ENCODE peak calls at places on chromosomes 6 and 20, in four cellular contexts. L is HL-60, F is GM12891, T is K562. O is an unnamed sample.

GRCh38 chr6:169428532-169428931 is 174.9 kb upstream of the THBS2 start:
- DNase-seq in F (no peak), L (no peak), T (no peak), O (no peak)

GRCh38 chr6:152651986-152652385 is 14.8 kb upstream of the SYNE1 start:
- DNase-seq in F (no peak), T (no peak), L (no peak), O (no peak)

GRCh38 chr6:37517411-37517812 is 17.7 kb upstream of the CCDC167 start:
- DNase-seq in T (no peak), L (peak), F (no peak), O (no peak)

GRCh38 chr20:5328228-5328627 is 11.5 kb upstream of the PROKR2 start:
- DNase-seq in L (no peak), T (no peak), F (no peak), O (no peak)

GRCh38 chr20:49608752-49609670 is 41.1 kb upstream of the PTGIS start:
- DNase-seq in L (no peak), F (peak), T (peak), O (no peak)

GRCh38 chr6:144395014-144395413 is 109.9 kb downstream of the UTRN start:
- DNase-seq in T (no peak), F (no peak), L (no peak), O (no peak)

GRCh38 chr6:17872908-17873307 is 114.5 kb downstream of the KIF13A start:
- DNase-seq in L (no peak), T (no peak), F (no peak), O (no peak)

GRCh38 chr6:136657629-136658028 is 107.4 kb upstream of the MAP7 start:
- DNase-seq in F (no peak), T (no peak), L (no peak), O (no peak)

GRCh38 chr6:14857501-14857900 is 388.4 kb upstream of the JARID2 start:
- DNase-seq in L (no peak), F (no peak), T (no peak), O (no peak)

GRCh38 chr6:24154121-24154520 is 28.1 kb downstream of the NRSN1 start:
- DNase-seq in L (no peak), F (no peak), T (no peak), O (no peak)

GRCh38 chr6:134741193-134741521 is 208.7 kb downstream of the ALDH8A1 start:
- DNase-seq in F (no peak), T (no peak), L (no peak), O (no peak)

GRCh38 chr6:108592371-108593337 is 31.9 kb downstream of the FOXO3 start:
- DNase-seq in F (no peak), L (peak), T (peak), O (peak)

GRCh38 chr20:9185511-9185910 is 116.6 kb downstream of the PLCB4 start:
- DNase-seq in L (no peak), F (no peak), T (no peak), O (no peak)

GRCh38 chr6:156910011-156910334 is 132.8 kb downstream of the ARID1B start:
- DNase-seq in F (no peak), L (no peak), T (no peak), O (no peak)

GRCh38 chr6:12288844-12289654 is 1.1 kb upstream of the EDN1 start:
- DNase-seq in L (no peak), F (peak), T (peak), O (peak)

GRCh38 chr20:44614525-44614924 is 32.1 kb downstream of the PKIG start:
- DNase-seq in T (no peak), F (no peak), L (no peak), O (no peak)

GRCh38 chr6:133034509-133035206 is 206.5 kb upstream of the EYA4 start:
- DNase-seq in F (no peak), L (no peak), T (no peak), O (no peak)

GRCh38 chr6:33885121-33886057 is 81.6 kb upstream of the MLN start:
- DNase-seq in F (no peak), T (no peak), L (no peak), O (no peak)

GRCh38 chr6:24520929-24521546 is 26.3 kb downstream of the ALDH5A1 start:
- DNase-seq in T (peak), F (no peak), L (no peak), O (no peak)

GRCh38 chr20:38152175-38153010 is 12.7 kb downstream of the TGM2 start:
- DNase-seq in T (no peak), F (peak), L (peak), O (peak)

GRCh38 chr20:10541668-10542411 is 106.7 kb downstream of the SLX4IP start:
- DNase-seq in L (no peak), T (no peak), F (no peak), O (no peak)

GRCh38 chr6:108644252-108644651 is 83.5 kb downstream of the FOXO3 start:
- DNase-seq in L (no peak), T (no peak), F (no peak), O (no peak)

GRCh38 chr20:35171753-35172433 is at the start of gene PROCR:
- DNase-seq in T (peak), F (no peak), L (peak), O (no peak)

GRCh38 chr20:3749087-3749688 is 16.7 kb downstream of the HSPA12B start:
- DNase-seq in T (no peak), F (no peak), L (no peak), O (no peak)

GRCh38 chr6:119442776-119443184 is 93.2 kb upstream of the MAN1A1 start:
- DNase-seq in T (no peak), F (no peak), L (no peak), O (no peak)

GRCh38 chr6:4345543-4345942 is 210.2 kb upstream of the ECI2 start:
- DNase-seq in L (no peak), T (no peak), F (no peak), O (no peak)

GRCh38 chr6:70398783-70399730 is 14.3 kb upstream of the FAM135A start:
- DNase-seq in L (no peak), F (no peak), T (peak), O (no peak)

GRCh38 chr6:25137497-25137896 is 141.7 kb upstream of the CARMIL1 start:
- DNase-seq in L (peak), F (no peak), T (no peak), O (no peak)

GRCh38 chr20:10605547-10606195 is 68.1 kb downstream of the JAG1 start:
- DNase-seq in F (no peak), L (no peak), T (no peak), O (no peak)

GRCh38 chr20:62774076-62774714 is 22.1 kb upstream of the MRGBP start:
- DNase-seq in L (no peak), T (no peak), F (no peak), O (no peak)

GRCh38 chr20:38859070-38859690 is 53.7 kb downstream of the PPP1R16B start:
- DNase-seq in L (peak), T (peak), F (peak), O (no peak)

GRCh38 chr6:138724015-138724414 is 49.6 kb upstream of the CCDC28A start:
- DNase-seq in T (no peak), F (no peak), L (no peak), O (no peak)

GRCh38 chr6:113299526-113299925 is 557.6 kb upstream of the MARCKS start:
- DNase-seq in L (no peak), T (no peak), F (no peak), O (no peak)

DNA sequence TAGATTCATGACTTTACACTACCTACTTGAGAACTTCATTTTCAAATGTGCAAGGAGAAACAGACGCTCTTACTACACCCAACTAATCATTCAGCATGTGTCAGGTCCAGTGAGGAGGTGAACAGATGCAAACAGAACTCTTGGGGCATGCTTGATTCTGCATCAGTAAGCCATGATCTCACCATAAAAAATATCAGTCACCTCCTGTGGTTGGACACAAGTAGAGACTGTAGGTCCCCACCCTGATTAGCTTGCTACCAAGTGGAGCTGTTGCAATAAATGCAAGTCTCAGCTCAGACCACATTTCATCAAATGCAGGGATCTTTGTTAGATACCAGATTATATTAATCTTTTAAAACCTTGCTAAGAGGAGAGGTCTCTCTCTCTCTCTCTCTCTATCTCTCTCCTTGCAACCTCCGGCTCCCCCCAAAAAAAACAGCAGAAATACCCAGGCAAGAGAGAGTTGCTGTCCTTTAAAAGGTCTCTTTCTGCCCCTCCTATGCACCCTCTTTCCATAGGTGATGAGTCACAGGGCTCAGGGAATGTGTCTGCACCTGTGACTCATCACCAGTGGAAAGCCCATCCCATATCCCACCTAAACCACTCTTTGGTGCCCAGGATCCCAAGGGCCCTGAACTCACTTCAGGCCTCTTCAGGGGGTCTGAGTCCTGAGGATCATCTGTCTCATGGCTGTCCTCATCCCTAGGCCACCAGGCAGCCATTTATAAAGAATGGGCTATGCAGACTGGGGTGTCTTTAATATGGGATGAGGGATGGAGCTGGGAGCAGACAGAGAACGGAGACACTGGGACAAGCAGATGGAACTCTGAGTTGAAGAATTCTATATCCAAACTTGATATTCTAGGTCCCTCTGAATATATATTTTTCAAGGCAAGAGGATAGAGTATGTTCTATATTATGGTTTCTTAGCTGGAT is 154.5 kb downstream of the QRSL1 start:
- DNase-seq in L (no peak), F (no peak), T (no peak), O (no peak)
- TF ChIP-seq SPI1 in L (no peak), F (no peak), T (no peak), O (no peak)

DNA sequence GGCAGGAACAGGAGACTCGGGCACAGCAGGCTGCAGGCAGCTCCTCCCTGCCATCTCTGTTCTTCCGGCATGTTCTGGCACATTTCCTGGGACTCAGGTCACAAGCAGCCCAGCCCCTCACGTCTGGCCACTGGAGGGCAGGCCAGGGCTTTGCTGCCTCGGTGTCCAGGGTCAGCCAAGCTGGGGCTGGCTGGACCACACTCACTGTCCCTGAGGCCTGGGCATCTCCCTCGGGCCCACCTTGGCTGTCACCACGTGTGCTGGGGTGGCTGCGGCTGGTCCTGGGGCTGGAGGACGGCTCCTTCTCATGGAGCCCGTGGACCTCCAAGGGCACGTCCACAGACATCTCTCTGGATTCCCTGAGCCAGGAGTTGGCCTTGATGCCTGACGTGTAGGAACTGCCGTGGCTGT is 18.5 kb downstream of the FRMD1 start:
- DNase-seq in T (peak), L (no peak), F (no peak), O (no peak)
- TF ChIP-seq SPI1 in T (no peak), L (no peak), F (no peak), O (no peak)

DNA sequence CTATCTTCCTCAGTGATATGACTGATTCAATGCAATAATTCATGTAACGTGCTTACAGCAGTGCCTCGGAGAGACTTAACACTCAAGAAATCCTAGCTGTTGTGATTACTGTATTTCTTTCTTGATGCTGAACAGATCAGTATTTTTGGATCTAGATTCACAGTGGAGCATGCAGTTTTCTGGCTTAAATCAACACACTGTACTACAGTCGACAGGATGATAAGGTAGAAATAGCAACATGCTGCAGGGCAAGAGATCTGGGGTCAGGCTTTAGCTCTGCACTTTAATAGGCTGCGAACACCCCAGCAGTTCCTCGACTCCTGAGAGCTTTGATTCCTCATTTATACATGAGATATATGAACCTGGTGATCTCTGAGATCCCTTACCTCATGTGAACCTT is 161.0 kb downstream of the AIG1 start:
- DNase-seq in T (no peak), L (no peak), F (no peak), O (no peak)
- TF ChIP-seq SPI1 in T (no peak), L (no peak), F (no peak), O (no peak)

GRCh38 chr6:27297857-27298730 is 14.0 kb downstream of the POM121L2 start:
- DNase-seq in T (peak), L (no peak), F (no peak), O (no peak)
- TF ChIP-seq SPI1 in T (no peak), L (no peak), F (no peak), O (no peak)

GRCh38 chr20:346640-347316 is at the start of gene NRSN2:
- DNase-seq in T (peak), F (peak), L (no peak), O (no peak)

GRCh38 chr20:343107-343506 is 3.8 kb upstream of the NRSN2 start:
- DNase-seq in T (no peak), L (no peak), F (no peak), O (no peak)

GRCh38 chr20:346033-346639 is 775 bp upstream of the NRSN2 start:
- DNase-seq in F (no peak), L (no peak), T (no peak), O (no peak)

GRCh38 chr20:347317-347639 is 367 bp downstream of the NRSN2 start:
- DNase-seq in F (no peak), L (no peak), T (no peak), O (no peak)

DNA sequence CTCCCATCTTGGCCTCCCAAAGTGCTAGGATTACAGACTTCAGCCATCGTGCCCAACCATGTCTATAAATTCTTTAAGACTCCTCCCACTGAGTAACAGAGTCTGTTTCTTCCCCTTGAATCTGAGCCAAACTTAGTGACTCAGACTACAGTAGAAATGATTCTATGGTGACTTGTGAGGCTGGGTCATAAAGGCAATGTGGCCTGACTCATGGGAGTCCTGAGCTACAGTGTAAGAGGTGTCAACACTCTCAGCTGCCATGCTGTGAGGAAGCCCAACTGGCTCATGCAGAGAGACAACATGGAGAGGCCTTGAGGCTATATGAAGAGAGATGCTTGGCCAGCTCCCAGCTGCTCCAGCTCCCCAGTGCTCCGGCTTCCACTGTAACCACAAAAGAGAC is 5.2 kb upstream of the NRSN2 start:
- DNase-seq in L (peak), T (peak), F (no peak), O (no peak)
- TF ChIP-seq SPI1 in L (no peak), T (no peak), F (no peak), O (no peak)

GRCh38 chr6:40933864-40934263 is 105.2 kb downstream of the UNC5CL start:
- DNase-seq in T (no peak), L (no peak), F (no peak), O (no peak)

GRCh38 chr6:40932953-40933352 is 106.1 kb downstream of the UNC5CL start:
- DNase-seq in L (no peak), F (no peak), T (no peak), O (no peak)

GRCh38 chr6:40932366-40932765 is 106.7 kb downstream of the UNC5CL start:
- DNase-seq in L (no peak), T (no peak), F (no peak), O (no peak)

GRCh38 chr6:40937491-40937890 is 101.5 kb downstream of the UNC5CL start:
- DNase-seq in L (no peak), T (no peak), F (no peak), O (no peak)

GRCh38 chr6:40936810-40937209 is 102.2 kb downstream of the UNC5CL start:
- DNase-seq in T (no peak), L (no peak), F (no peak), O (no peak)
- TF ChIP-seq SPI1 in T (no peak), L (no peak), F (no peak), O (no peak)

GRCh38 chr20:59222239-59222981 is 58.8 kb downstream of the ZNF831 start:
- DNase-seq in L (no peak), F (peak), T (peak), O (peak)
- TF ChIP-seq SPI1 in L (no peak), F (no peak), T (no peak), O (no peak)